ENCODE peak calls at places on chromosomes 5 and 9, in six cellular contexts. K, W, R, Y, P and F are unnamed samples.

GRCh38 chr5:170353011-170353890 is 35.9 kb downstream of the KCNMB1 start:
- DNase-seq in K (no peak), W (no peak), R (no peak), Y (no peak), P (peak), F (peak)

GRCh38 chr9:95605826-95606555 is 89.2 kb upstream of the PTCH1 start:
- DNase-seq in K (no peak), W (no peak), R (peak), Y (no peak), P (no peak), F (no peak)

GRCh38 chr5:58545912-58546311 is 37.0 kb upstream of the RAB3C start:
- DNase-seq in K (no peak), W (no peak), R (peak), Y (no peak), P (no peak), F (no peak)

GRCh38 chr5:151463137-151464029 is 16.0 kb downstream of the SLC36A1 start:
- DNase-seq in K (no peak), W (no peak), R (peak), Y (no peak), P (no peak), F (peak)

GRCh38 chr5:1468247-1468612 is 23.0 kb upstream of the SLC6A3 start:
- DNase-seq in K (peak), W (no peak), R (peak), Y (no peak), P (peak), F (peak)

GRCh38 chr5:123176224-123176937 is 87.3 kb downstream of the PRDM6 start:
- DNase-seq in K (no peak), W (no peak), R (no peak), Y (no peak), P (no peak), F (no peak)

GRCh38 chr5:178781936-178782335 is 51.5 kb upstream of the ZNF354A start:
- DNase-seq in K (no peak), W (no peak), R (no peak), Y (no peak), P (no peak), F (no peak)

GRCh38 chr5:152264656-152265055 is 140.4 kb downstream of the NMUR2 start:
- DNase-seq in K (no peak), W (no peak), R (no peak), Y (no peak), P (no peak), F (no peak)

GRCh38 chr9:75985515-75985914 is 95.0 kb downstream of the PCSK5 start:
- DNase-seq in K (no peak), W (no peak), R (no peak), Y (no peak), P (no peak), F (no peak)

GRCh38 chr5:157823655-157824054 is 35.3 kb downstream of the CLINT1 start:
- DNase-seq in K (no peak), W (no peak), R (no peak), Y (no peak), P (no peak), F (no peak)

GRCh38 chr9:42386477-42386876 is 203.0 kb downstream of the SPATA31A6 start:
- DNase-seq in K (no peak), W (no peak), R (no peak), Y (no peak), P (no peak), F (no peak)

GRCh38 chr5:54663876-54664275 is 146.3 kb downstream of the SNX18 start:
- DNase-seq in K (no peak), W (no peak), R (no peak), Y (no peak), P (peak), F (no peak)

GRCh38 chr5:101995585-101995984 is 300.5 kb downstream of the SLCO4C1 start:
- DNase-seq in K (no peak), W (no peak), R (no peak), Y (peak), P (no peak), F (no peak)

GRCh38 chr5:134100283-134101011 is 14.0 kb upstream of the TCF7 start:
- DNase-seq in K (peak), W (peak), R (no peak), Y (no peak), P (no peak), F (peak)

GRCh38 chr5:62142351-62142750 is 163.7 kb upstream of the KIF2A start:
- DNase-seq in K (no peak), W (no peak), R (no peak), Y (no peak), P (no peak), F (no peak)

GRCh38 chr9:134165357-134166315 is 1.3 kb upstream of the RNU6ATAC start:
- DNase-seq in K (peak), W (peak), R (peak), Y (no peak), P (peak), F (peak)

GRCh38 chr9:108168451-108168850 is 678.9 kb upstream of the KLF4 start:
- DNase-seq in K (no peak), W (no peak), R (no peak), Y (no peak), P (no peak), F (no peak)